ENCODE peak calls at places on chromosome 4, in eight cellular contexts. One of them, this sample, is unnamed.
A peak's percentile ranks its signal among the peaks of the same experiment; 100 is the strongest.

GRCh38 chr4:173538148-173538902 is 8.3 kb upstream of the HAND2 start:
- DNase-seq in MM.1S: peak; percentile 19
- DNase-seq in OCI-LY7: no peak
- DNase-seq in SK-N-SH: peak; percentile 68
- DNase-seq in PC-3: no peak
- DNase-seq in HCT116: no peak
- DNase-seq in hepatocyte: no peak
- DNase-seq in neural progenitor cell: peak; percentile 61
- DNase-seq in this sample: peak; percentile 58

GRCh38 chr4:39286263-39286662 is 79.9 kb downstream of the RFC1 start:
- DNase-seq in SK-N-SH: no peak
- DNase-seq in OCI-LY7: no peak
- DNase-seq in HCT116: no peak
- DNase-seq in hepatocyte: no peak
- DNase-seq in PC-3: no peak
- DNase-seq in neural progenitor cell: no peak
- DNase-seq in MM.1S: no peak
- DNase-seq in this sample: no peak

GRCh38 chr4:103400405-103400804 is 202.3 kb upstream of the CENPE start:
- DNase-seq in PC-3: peak; percentile 25
- DNase-seq in neural progenitor cell: no peak
- DNase-seq in OCI-LY7: no peak
- DNase-seq in HCT116: no peak
- DNase-seq in hepatocyte: peak; percentile 61
- DNase-seq in SK-N-SH: no peak
- DNase-seq in MM.1S: no peak
- DNase-seq in this sample: no peak

GRCh38 chr4:176400816-176401461 is 81.2 kb downstream of the SPCS3 start:
- DNase-seq in HCT116: no peak
- DNase-seq in OCI-LY7: no peak
- DNase-seq in PC-3: peak; percentile 87
- DNase-seq in neural progenitor cell: no peak
- DNase-seq in MM.1S: no peak
- DNase-seq in SK-N-SH: no peak
- DNase-seq in hepatocyte: no peak
- DNase-seq in this sample: no peak

GRCh38 chr4:114057746-114058145 is 78.3 kb upstream of the ARSJ start:
- DNase-seq in hepatocyte: peak; percentile 30
- DNase-seq in SK-N-SH: no peak
- DNase-seq in OCI-LY7: no peak
- DNase-seq in neural progenitor cell: no peak
- DNase-seq in PC-3: no peak
- DNase-seq in MM.1S: no peak
- DNase-seq in HCT116: peak; percentile 10
- DNase-seq in this sample: no peak

GRCh38 chr4:112509243-112510190 is 6.5 kb downstream of the NEUROG2 start:
- DNase-seq in SK-N-SH: peak; percentile 49
- DNase-seq in hepatocyte: no peak
- DNase-seq in neural progenitor cell: peak; percentile 73
- DNase-seq in OCI-LY7: no peak
- DNase-seq in PC-3: peak; percentile 35
- DNase-seq in MM.1S: no peak
- DNase-seq in HCT116: no peak
- DNase-seq in this sample: peak; percentile 59

GRCh38 chr4:86600007-86600653 is 6.0 kb downstream of the PTPN13 start:
- DNase-seq in neural progenitor cell: no peak
- DNase-seq in HCT116: no peak
- DNase-seq in OCI-LY7: no peak
- DNase-seq in MM.1S: no peak
- DNase-seq in PC-3: no peak
- DNase-seq in SK-N-SH: no peak
- DNase-seq in hepatocyte: no peak
- DNase-seq in this sample: no peak

GRCh38 chr4:150942539-150942938 is 72.5 kb downstream of the LRBA start:
- DNase-seq in PC-3: no peak
- DNase-seq in OCI-LY7: no peak
- DNase-seq in HCT116: no peak
- DNase-seq in SK-N-SH: no peak
- DNase-seq in neural progenitor cell: no peak
- DNase-seq in hepatocyte: no peak
- DNase-seq in MM.1S: no peak
- DNase-seq in this sample: no peak

GRCh38 chr4:40262079-40262528 is 65.3 kb downstream of the RHOH start:
- DNase-seq in neural progenitor cell: no peak
- DNase-seq in HCT116: no peak
- DNase-seq in SK-N-SH: no peak
- DNase-seq in PC-3: no peak
- DNase-seq in OCI-LY7: no peak
- DNase-seq in MM.1S: no peak
- DNase-seq in hepatocyte: no peak
- DNase-seq in this sample: no peak

GRCh38 chr4:152862608-152863007 is 73.5 kb upstream of the FHDC1 start:
- DNase-seq in PC-3: peak; percentile 28
- DNase-seq in OCI-LY7: no peak
- DNase-seq in HCT116: no peak
- DNase-seq in MM.1S: no peak
- DNase-seq in neural progenitor cell: no peak
- DNase-seq in hepatocyte: no peak
- DNase-seq in SK-N-SH: no peak
- DNase-seq in this sample: no peak

GRCh38 chr4:109861941-109862340 is 14.0 kb downstream of the LRIT3 start:
- DNase-seq in HCT116: no peak
- DNase-seq in MM.1S: no peak
- DNase-seq in hepatocyte: no peak
- DNase-seq in PC-3: no peak
- DNase-seq in neural progenitor cell: no peak
- DNase-seq in OCI-LY7: no peak
- DNase-seq in SK-N-SH: no peak
- DNase-seq in this sample: no peak

GRCh38 chr4:138646383-138646782 is 369.2 kb upstream of the NOCT start:
- DNase-seq in neural progenitor cell: no peak
- DNase-seq in SK-N-SH: no peak
- DNase-seq in MM.1S: no peak
- DNase-seq in HCT116: no peak
- DNase-seq in PC-3: no peak
- DNase-seq in hepatocyte: no peak
- DNase-seq in OCI-LY7: no peak
- DNase-seq in this sample: no peak

GRCh38 chr4:138647433-138647832 is 368.1 kb upstream of the NOCT start:
- DNase-seq in SK-N-SH: no peak
- DNase-seq in PC-3: no peak
- DNase-seq in OCI-LY7: no peak
- DNase-seq in MM.1S: no peak
- DNase-seq in hepatocyte: no peak
- DNase-seq in HCT116: no peak
- DNase-seq in neural progenitor cell: no peak
- DNase-seq in this sample: peak; percentile 33

GRCh38 chr4:138655970-138656369 is 359.6 kb upstream of the NOCT start:
- DNase-seq in PC-3: no peak
- DNase-seq in OCI-LY7: no peak
- DNase-seq in hepatocyte: no peak
- DNase-seq in neural progenitor cell: no peak
- DNase-seq in HCT116: no peak
- DNase-seq in MM.1S: no peak
- DNase-seq in SK-N-SH: no peak
- DNase-seq in this sample: no peak

GRCh38 chr4:138645289-138645688 is 370.3 kb upstream of the NOCT start:
- DNase-seq in HCT116: no peak
- DNase-seq in PC-3: peak; percentile 71
- DNase-seq in hepatocyte: no peak
- DNase-seq in neural progenitor cell: no peak
- DNase-seq in MM.1S: no peak
- DNase-seq in OCI-LY7: no peak
- DNase-seq in SK-N-SH: no peak
- DNase-seq in this sample: no peak

GRCh38 chr4:138650917-138651564 is 364.5 kb upstream of the NOCT start:
- DNase-seq in hepatocyte: peak; percentile 15
- DNase-seq in neural progenitor cell: no peak
- DNase-seq in HCT116: no peak
- DNase-seq in MM.1S: no peak
- DNase-seq in PC-3: peak; percentile 25
- DNase-seq in SK-N-SH: no peak
- DNase-seq in OCI-LY7: no peak
- DNase-seq in this sample: no peak
- H3K4me2 ChIP-seq in hepatocyte: no peak overlapping the region
- H3K4me2 ChIP-seq in neural progenitor cell: no peak overlapping the region
- H3K4me2 ChIP-seq in HCT116: no peak overlapping the region
- H3K4me2 ChIP-seq in MM.1S: no peak overlapping the region
- H3K4me2 ChIP-seq in PC-3: no peak overlapping the region
- H3K4me2 ChIP-seq in SK-N-SH: no peak overlapping the region
- H3K4me2 ChIP-seq in OCI-LY7: no peak overlapping the region
- H3K4me2 ChIP-seq in this sample: no peak overlapping the region

DNA sequence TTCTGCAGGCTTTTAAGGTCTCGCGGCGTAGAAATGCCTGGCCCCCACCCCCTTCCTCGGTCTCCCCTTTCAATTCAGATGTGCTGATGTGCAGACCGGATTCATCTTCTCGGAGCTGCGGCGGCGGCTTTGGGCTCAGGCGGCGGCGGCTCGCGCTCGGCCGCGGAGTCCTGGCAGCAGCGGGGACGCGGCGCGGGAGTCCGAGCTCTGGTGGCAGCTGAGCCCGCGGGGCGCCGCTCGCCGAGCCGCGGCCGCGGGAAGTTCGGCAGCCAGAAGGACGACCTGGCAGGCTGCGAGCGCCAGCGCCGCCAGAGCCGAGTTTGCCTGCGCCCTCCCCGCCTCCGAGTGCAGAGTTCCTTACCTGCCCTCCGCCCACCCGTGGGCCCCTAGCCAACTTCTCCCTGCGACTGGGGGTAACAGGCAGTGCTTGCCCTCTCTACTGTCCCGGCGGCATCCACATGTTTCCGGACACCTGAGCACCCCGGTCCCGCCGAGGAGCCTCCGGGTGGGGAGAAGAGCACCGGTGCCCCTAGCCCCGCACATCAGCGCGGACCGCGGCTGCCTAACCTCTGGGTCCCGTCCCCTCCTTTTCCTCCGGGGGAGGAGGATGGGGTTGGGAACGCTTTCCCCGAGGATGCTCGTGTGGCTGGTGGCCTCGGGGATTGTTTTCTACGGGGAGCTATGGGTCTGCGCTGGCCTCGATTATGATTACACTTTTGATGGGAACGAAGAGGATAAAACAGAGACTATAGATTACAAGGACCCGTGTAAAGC is 448 bp downstream of the TLL1 start:
- DNase-seq in neural progenitor cell: peak; percentile 78
- DNase-seq in MM.1S: peak; percentile 57
- DNase-seq in PC-3: peak; percentile 44
- DNase-seq in OCI-LY7: no peak
- DNase-seq in HCT116: no peak
- DNase-seq in SK-N-SH: peak; percentile 77
- DNase-seq in hepatocyte: peak; percentile 55
- DNase-seq in this sample: peak; percentile 60
- TF ChIP-seq EZH2phosphoT487 in neural progenitor cell: peak; percentile 25
- TF ChIP-seq EZH2phosphoT487 in MM.1S: no peak
- TF ChIP-seq EZH2phosphoT487 in PC-3: no peak
- TF ChIP-seq EZH2phosphoT487 in OCI-LY7: no peak
- TF ChIP-seq EZH2phosphoT487 in HCT116: no peak
- TF ChIP-seq EZH2phosphoT487 in SK-N-SH: no peak
- TF ChIP-seq EZH2phosphoT487 in hepatocyte: no peak
- TF ChIP-seq EZH2phosphoT487 in this sample: no peak

GRCh38 chr4:180664766-180665368 is 1578.3 kb upstream of the TENM3 start:
- DNase-seq in hepatocyte: peak; percentile 92
- DNase-seq in HCT116: peak; percentile 87
- DNase-seq in neural progenitor cell: peak; percentile 89
- DNase-seq in MM.1S: peak; percentile 83
- DNase-seq in PC-3: peak; percentile 82
- DNase-seq in SK-N-SH: peak; percentile 59
- DNase-seq in OCI-LY7: peak; percentile 92
- DNase-seq in this sample: peak; percentile 93

GRCh38 chr4:180668732-180669131 is 1574.5 kb upstream of the TENM3 start:
- DNase-seq in SK-N-SH: no peak
- DNase-seq in neural progenitor cell: no peak
- DNase-seq in MM.1S: no peak
- DNase-seq in OCI-LY7: no peak
- DNase-seq in PC-3: no peak
- DNase-seq in hepatocyte: no peak
- DNase-seq in HCT116: no peak
- DNase-seq in this sample: no peak

GRCh38 chr4:180669637-180670036 is 1573.6 kb upstream of the TENM3 start:
- DNase-seq in MM.1S: no peak
- DNase-seq in HCT116: no peak
- DNase-seq in OCI-LY7: no peak
- DNase-seq in SK-N-SH: no peak
- DNase-seq in hepatocyte: peak; percentile 12
- DNase-seq in neural progenitor cell: no peak
- DNase-seq in PC-3: peak; percentile 45
- DNase-seq in this sample: no peak

GRCh38 chr4:180665481-180665880 is 1577.7 kb upstream of the TENM3 start:
- DNase-seq in HCT116: no peak
- DNase-seq in OCI-LY7: no peak
- DNase-seq in neural progenitor cell: no peak
- DNase-seq in SK-N-SH: no peak
- DNase-seq in MM.1S: peak; percentile 31
- DNase-seq in PC-3: no peak
- DNase-seq in hepatocyte: no peak
- DNase-seq in this sample: no peak

GRCh38 chr4:180665994-180666818 is 1577.0 kb upstream of the TENM3 start:
- DNase-seq in MM.1S: peak; percentile 73
- DNase-seq in HCT116: peak; percentile 76
- DNase-seq in PC-3: peak; percentile 53
- DNase-seq in OCI-LY7: peak; percentile 72
- DNase-seq in hepatocyte: peak; percentile 84
- DNase-seq in neural progenitor cell: peak; percentile 86
- DNase-seq in SK-N-SH: peak; percentile 42
- DNase-seq in this sample: peak; percentile 88
- TF ChIP-seq CTCF in MM.1S: peak; percentile 81
- TF ChIP-seq CTCF in HCT116: peak; percentile 48
- TF ChIP-seq CTCF in PC-3: peak; percentile 71
- TF ChIP-seq CTCF in OCI-LY7: peak; percentile 90
- TF ChIP-seq CTCF in hepatocyte: peak; percentile 79
- TF ChIP-seq CTCF in neural progenitor cell: peak; percentile 82
- TF ChIP-seq CTCF in SK-N-SH: peak; percentile 68
- TF ChIP-seq CTCF in this sample: peak; percentile 82

GRCh38 chr4:74157116-74157742 is 689 bp upstream of the MTHFD2L start:
- DNase-seq in hepatocyte: no peak
- DNase-seq in SK-N-SH: no peak
- DNase-seq in OCI-LY7: no peak
- DNase-seq in neural progenitor cell: no peak
- DNase-seq in MM.1S: no peak
- DNase-seq in HCT116: no peak
- DNase-seq in PC-3: no peak
- DNase-seq in this sample: no peak

GRCh38 chr4:74161676-74162450 is 3.9 kb downstream of the MTHFD2L start:
- DNase-seq in PC-3: no peak
- DNase-seq in OCI-LY7: no peak
- DNase-seq in MM.1S: no peak
- DNase-seq in neural progenitor cell: peak; percentile 39
- DNase-seq in hepatocyte: no peak
- DNase-seq in HCT116: no peak
- DNase-seq in SK-N-SH: no peak
- DNase-seq in this sample: no peak

GRCh38 chr4:74158561-74159396 is 861 bp downstream of the MTHFD2L start:
- DNase-seq in hepatocyte: no peak
- DNase-seq in HCT116: no peak
- DNase-seq in neural progenitor cell: no peak
- DNase-seq in SK-N-SH: no peak
- DNase-seq in MM.1S: no peak
- DNase-seq in OCI-LY7: peak; percentile 29
- DNase-seq in PC-3: peak; percentile 46
- DNase-seq in this sample: no peak

GRCh38 chr4:74157743-74158560 is at the start of gene MTHFD2L:
- DNase-seq in MM.1S: peak; percentile 88
- DNase-seq in PC-3: peak; percentile 99
- DNase-seq in HCT116: peak; percentile 95
- DNase-seq in neural progenitor cell: peak; percentile 91
- DNase-seq in OCI-LY7: peak; percentile 88
- DNase-seq in hepatocyte: peak; percentile 97
- DNase-seq in SK-N-SH: peak; percentile 98
- DNase-seq in this sample: peak; percentile 96

GRCh38 chr4:74159397-74159709 is 1.4 kb downstream of the MTHFD2L start:
- DNase-seq in HCT116: no peak
- DNase-seq in SK-N-SH: no peak
- DNase-seq in OCI-LY7: no peak
- DNase-seq in PC-3: no peak
- DNase-seq in neural progenitor cell: no peak
- DNase-seq in MM.1S: no peak
- DNase-seq in hepatocyte: no peak
- DNase-seq in this sample: no peak
- H3K4me2 ChIP-seq in HCT116: peak overlapping the region; percentile 95
- H3K4me2 ChIP-seq in SK-N-SH: peak overlapping the region; percentile 75
- H3K4me2 ChIP-seq in OCI-LY7: peak overlapping the region; percentile 99
- H3K4me2 ChIP-seq in PC-3: peak overlapping the region; percentile 87
- H3K4me2 ChIP-seq in neural progenitor cell: peak overlapping the region; percentile 93
- H3K4me2 ChIP-seq in MM.1S: peak overlapping the region; percentile 99
- H3K4me2 ChIP-seq in hepatocyte: peak overlapping the region; percentile 76
- H3K4me2 ChIP-seq in this sample: peak overlapping the region; percentile 81

This sample was measured in GM23338.